ENCODE peak calls at places on chromosomes 4 and X, in seven cellular contexts. One of them, this sample, is unnamed.

GRCh38 chrX:128800138-128800537 is 723.2 kb downstream of the SMARCA1 start:
- DNase-seq in H9: no peak
- DNase-seq in psoas muscle: no peak
- DNase-seq in mammary epithelial cell: no peak
- DNase-seq in CD8-positive, alpha-beta T cell: no peak
- DNase-seq in right lobe of liver: no peak
- DNase-seq in trophoblast cell: no peak
- DNase-seq in this sample: no peak

GRCh38 chr4:99321241-99322191 is at the start of gene ADH1B:
- DNase-seq in H9: no peak
- DNase-seq in trophoblast cell: no peak
- DNase-seq in psoas muscle: no peak
- DNase-seq in right lobe of liver: no peak
- DNase-seq in mammary epithelial cell: no peak
- DNase-seq in CD8-positive, alpha-beta T cell: no peak
- DNase-seq in this sample: no peak

GRCh38 chr4:180913750-180914149 is 1329.5 kb upstream of the TENM3 start:
- DNase-seq in H9: no peak
- DNase-seq in CD8-positive, alpha-beta T cell: no peak
- DNase-seq in trophoblast cell: no peak
- DNase-seq in right lobe of liver: no peak
- DNase-seq in psoas muscle: no peak
- DNase-seq in mammary epithelial cell: peak; percentile 90
- DNase-seq in this sample: peak; percentile 54

GRCh38 chr4:57378766-57379165 is 268.6 kb upstream of the IGFBP7 start:
- DNase-seq in H9: no peak
- DNase-seq in trophoblast cell: no peak
- DNase-seq in mammary epithelial cell: peak; percentile 23
- DNase-seq in psoas muscle: no peak
- DNase-seq in right lobe of liver: no peak
- DNase-seq in CD8-positive, alpha-beta T cell: no peak
- DNase-seq in this sample: peak; percentile 32

GRCh38 chr4:140267576-140267975 is 105.9 kb upstream of the SCOC start:
- DNase-seq in psoas muscle: no peak
- DNase-seq in trophoblast cell: peak; percentile 81
- DNase-seq in mammary epithelial cell: no peak
- DNase-seq in CD8-positive, alpha-beta T cell: no peak
- DNase-seq in right lobe of liver: no peak
- DNase-seq in H9: peak; percentile 52
- DNase-seq in this sample: no peak

GRCh38 chr4:175787948-175788347 is 24.1 kb downstream of the GPM6A start:
- DNase-seq in psoas muscle: no peak
- DNase-seq in mammary epithelial cell: no peak
- DNase-seq in right lobe of liver: no peak
- DNase-seq in H9: no peak
- DNase-seq in CD8-positive, alpha-beta T cell: no peak
- DNase-seq in trophoblast cell: no peak
- DNase-seq in this sample: no peak

GRCh38 chr4:94856030-94856429 is 98.3 kb downstream of the BMPR1B start:
- DNase-seq in CD8-positive, alpha-beta T cell: no peak
- DNase-seq in trophoblast cell: no peak
- DNase-seq in H9: no peak
- DNase-seq in psoas muscle: no peak
- DNase-seq in right lobe of liver: no peak
- DNase-seq in mammary epithelial cell: no peak
- DNase-seq in this sample: no peak

GRCh38 chr4:121256887-121257426 is 92.8 kb upstream of the TNIP3 start:
- DNase-seq in mammary epithelial cell: peak; percentile 17
- DNase-seq in trophoblast cell: no peak
- DNase-seq in psoas muscle: no peak
- DNase-seq in right lobe of liver: no peak
- DNase-seq in H9: no peak
- DNase-seq in CD8-positive, alpha-beta T cell: no peak
- DNase-seq in this sample: no peak

GRCh38 chr4:102341201-102341600 is 4.1 kb downstream of the SLC39A8 start:
- DNase-seq in trophoblast cell: no peak
- DNase-seq in right lobe of liver: no peak
- DNase-seq in H9: no peak
- DNase-seq in CD8-positive, alpha-beta T cell: no peak
- DNase-seq in mammary epithelial cell: no peak
- DNase-seq in psoas muscle: no peak
- DNase-seq in this sample: no peak

GRCh38 chrX:7133036-7133412 is 14.5 kb upstream of the STS start:
- DNase-seq in mammary epithelial cell: no peak
- DNase-seq in trophoblast cell: no peak
- DNase-seq in CD8-positive, alpha-beta T cell: no peak
- DNase-seq in psoas muscle: no peak
- DNase-seq in right lobe of liver: peak; percentile 42
- DNase-seq in H9: no peak
- DNase-seq in this sample: no peak

GRCh38 chrX:85159644-85160043 is 83.9 kb downstream of the SATL1 start:
- DNase-seq in H9: no peak
- DNase-seq in trophoblast cell: no peak
- DNase-seq in mammary epithelial cell: no peak
- DNase-seq in CD8-positive, alpha-beta T cell: no peak
- DNase-seq in psoas muscle: peak; percentile 19
- DNase-seq in right lobe of liver: no peak
- DNase-seq in this sample: no peak

DNA sequence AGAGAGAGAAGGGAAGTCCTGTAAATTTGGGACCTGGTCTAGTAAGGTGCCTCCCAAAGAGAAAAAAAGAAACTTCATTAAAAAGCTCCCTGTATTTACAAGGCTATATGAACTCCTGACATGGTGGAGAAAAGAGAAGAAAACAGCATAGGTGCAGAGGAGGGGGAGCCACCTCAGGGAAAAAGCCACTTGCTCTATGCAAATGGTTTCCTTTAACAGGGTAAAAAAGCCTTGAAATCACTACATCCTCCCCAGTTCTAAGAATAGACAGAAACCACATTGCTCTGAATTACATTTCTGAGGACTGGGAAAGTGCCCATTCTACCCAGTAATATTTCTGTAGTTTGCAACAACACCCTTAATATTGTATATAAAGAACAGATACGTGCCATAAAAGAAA is 165.5 kb downstream of the KLF8 start:
- DNase-seq in trophoblast cell: no peak
- DNase-seq in psoas muscle: no peak
- DNase-seq in H9: no peak
- DNase-seq in CD8-positive, alpha-beta T cell: no peak
- DNase-seq in mammary epithelial cell: no peak
- DNase-seq in right lobe of liver: no peak
- DNase-seq in this sample: no peak
- H3K27ac ChIP-seq in trophoblast cell: no peak overlapping the region
- H3K27ac ChIP-seq in psoas muscle: no peak overlapping the region
- H3K27ac ChIP-seq in H9: no peak overlapping the region
- H3K27ac ChIP-seq in CD8-positive, alpha-beta T cell: no peak overlapping the region
- H3K27ac ChIP-seq in mammary epithelial cell: no peak overlapping the region
- H3K27ac ChIP-seq in right lobe of liver: no peak overlapping the region
- H3K27ac ChIP-seq in this sample: no peak overlapping the region

GRCh38 chr4:142690764-142691163 is 155.3 kb downstream of the INPP4B start:
- DNase-seq in mammary epithelial cell: no peak
- DNase-seq in CD8-positive, alpha-beta T cell: no peak
- DNase-seq in psoas muscle: no peak
- DNase-seq in trophoblast cell: no peak
- DNase-seq in right lobe of liver: no peak
- DNase-seq in H9: no peak
- DNase-seq in this sample: no peak
- H3K4me1 ChIP-seq in mammary epithelial cell: no peaks in the 10 kb centered on the region
- H3K4me1 ChIP-seq in CD8-positive, alpha-beta T cell: peaks cover 3% of the 10 kb centered on the region
- H3K4me1 ChIP-seq in psoas muscle: no peaks in the 10 kb centered on the region
- H3K4me1 ChIP-seq in trophoblast cell: no peaks in the 10 kb centered on the region
- H3K4me1 ChIP-seq in right lobe of liver: no peaks in the 10 kb centered on the region
- H3K4me1 ChIP-seq in H9: no peaks in the 10 kb centered on the region
- H3K4me1 ChIP-seq in this sample: no peaks in the 10 kb centered on the region

GRCh38 chrX:63418211-63418610 is 67.1 kb upstream of the SPIN4 start:
- DNase-seq in mammary epithelial cell: no peak
- DNase-seq in CD8-positive, alpha-beta T cell: no peak
- DNase-seq in right lobe of liver: no peak
- DNase-seq in psoas muscle: no peak
- DNase-seq in H9: no peak
- DNase-seq in trophoblast cell: no peak
- DNase-seq in this sample: no peak

GRCh38 chrX:63417649-63418048 is 66.5 kb upstream of the SPIN4 start:
- DNase-seq in H9: no peak
- DNase-seq in psoas muscle: no peak
- DNase-seq in CD8-positive, alpha-beta T cell: no peak
- DNase-seq in trophoblast cell: no peak
- DNase-seq in mammary epithelial cell: no peak
- DNase-seq in right lobe of liver: no peak
- DNase-seq in this sample: no peak

GRCh38 chrX:63424063-63424462 is 72.9 kb upstream of the SPIN4 start:
- DNase-seq in trophoblast cell: no peak
- DNase-seq in CD8-positive, alpha-beta T cell: no peak
- DNase-seq in psoas muscle: no peak
- DNase-seq in mammary epithelial cell: peak; percentile 88
- DNase-seq in H9: no peak
- DNase-seq in right lobe of liver: no peak
- DNase-seq in this sample: peak; percentile 85

GRCh38 chrX:63426519-63426918 is 75.4 kb upstream of the SPIN4 start:
- DNase-seq in right lobe of liver: no peak
- DNase-seq in H9: peak; percentile 33
- DNase-seq in trophoblast cell: no peak
- DNase-seq in psoas muscle: no peak
- DNase-seq in CD8-positive, alpha-beta T cell: no peak
- DNase-seq in mammary epithelial cell: no peak
- DNase-seq in this sample: no peak

GRCh38 chrX:63421411-63421810 is 70.3 kb upstream of the SPIN4 start:
- DNase-seq in CD8-positive, alpha-beta T cell: no peak
- DNase-seq in mammary epithelial cell: no peak
- DNase-seq in trophoblast cell: no peak
- DNase-seq in H9: no peak
- DNase-seq in psoas muscle: no peak
- DNase-seq in right lobe of liver: no peak
- DNase-seq in this sample: no peak
- H3K27ac ChIP-seq in CD8-positive, alpha-beta T cell: no peak overlapping the region
- H3K27ac ChIP-seq in mammary epithelial cell: no peak overlapping the region
- H3K27ac ChIP-seq in trophoblast cell: no peak overlapping the region
- H3K27ac ChIP-seq in H9: no peak overlapping the region
- H3K27ac ChIP-seq in psoas muscle: no peak overlapping the region
- H3K27ac ChIP-seq in right lobe of liver: no peak overlapping the region
- H3K27ac ChIP-seq in this sample: no peak overlapping the region

GRCh38 chrX:2697741-2698294 is 6.7 kb downstream of the CD99 start:
- DNase-seq in right lobe of liver: no peak
- DNase-seq in CD8-positive, alpha-beta T cell: no peak
- DNase-seq in psoas muscle: no peak
- DNase-seq in trophoblast cell: no peak
- DNase-seq in mammary epithelial cell: no peak
- DNase-seq in H9: no peak
- DNase-seq in this sample: no peak
- H3K4me1 ChIP-seq in right lobe of liver: peaks cover 17% of the 10 kb centered on the region
- H3K4me1 ChIP-seq in CD8-positive, alpha-beta T cell: peaks cover 80% of the 10 kb centered on the region
- H3K4me1 ChIP-seq in psoas muscle: peaks cover 64% of the 10 kb centered on the region
- H3K4me1 ChIP-seq in trophoblast cell: peaks cover 49% of the 10 kb centered on the region
- H3K4me1 ChIP-seq in mammary epithelial cell: peaks cover 20% of the 10 kb centered on the region
- H3K4me1 ChIP-seq in H9: no peaks in the 10 kb centered on the region
- H3K4me1 ChIP-seq in this sample: peaks cover 36% of the 10 kb centered on the region

DNA sequence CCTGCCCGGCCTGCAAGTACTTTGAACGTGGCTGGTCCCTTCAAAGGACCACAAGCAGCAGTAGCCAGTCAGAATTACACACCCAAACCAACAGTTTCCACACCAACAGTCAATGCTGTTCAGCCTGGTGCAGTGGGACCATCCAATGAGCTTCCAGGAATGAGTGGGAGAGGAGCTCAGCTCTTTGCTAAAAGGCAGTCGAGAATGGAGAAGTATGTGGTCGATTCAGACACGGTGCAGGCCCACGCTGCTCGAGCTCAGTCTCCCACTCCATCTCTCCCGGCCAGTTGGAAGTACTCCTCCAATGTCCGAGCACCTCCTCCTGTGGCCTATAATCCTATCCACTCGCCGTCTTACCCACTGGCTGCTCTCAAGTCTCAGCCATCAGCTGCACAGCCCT is 104.4 kb upstream of the MYOZ2 start:
- DNase-seq in psoas muscle: no peak
- DNase-seq in mammary epithelial cell: no peak
- DNase-seq in right lobe of liver: no peak
- DNase-seq in H9: no peak
- DNase-seq in CD8-positive, alpha-beta T cell: no peak
- DNase-seq in trophoblast cell: no peak
- DNase-seq in this sample: no peak
- H3K27ac ChIP-seq in psoas muscle: peak overlapping the region; percentile 98
- H3K27ac ChIP-seq in mammary epithelial cell: no peak overlapping the region
- H3K27ac ChIP-seq in right lobe of liver: no peak overlapping the region
- H3K27ac ChIP-seq in H9: no peak overlapping the region
- H3K27ac ChIP-seq in CD8-positive, alpha-beta T cell: no peak overlapping the region
- H3K27ac ChIP-seq in trophoblast cell: no peak overlapping the region
- H3K27ac ChIP-seq in this sample: no peak overlapping the region

This sample was measured in foreskin keratinocyte.